ENCODE peak calls at places on chromosomes 5 and 9, in ten cellular contexts. M is memory B cell; U is mucosa of gallbladder; S is stimulated activated CD4-positive, alpha-beta T cell treated with anti-CD3 and anti-CD28 coated beads, Interleukin-15, amount 100 ng/mL, for 1 hour; H is HEK293T; Q is T-helper 1 cell; E is SHP77; F is T follicular helper cell; C is NCI-H1417; Z is Ammon's horn. K is an unnamed sample.

GRCh38 chr5:133309981-133310630 is 258.3 kb downstream of the HSPA4 start:
- DNase-seq in M (no peak), E (no peak), Z (no peak), Q (no peak), F (no peak), C (no peak), U (no peak), S (no peak), H (no peak), K (no peak)

GRCh38 chr9:841371-842209 is at the start of gene DMRT1:
- DNase-seq in H (no peak), Z (no peak), C (no peak), S (no peak), M (no peak), Q (no peak), E (no peak), U (no peak), F (no peak), K (no peak)

GRCh38 chr5:143431789-143432188 is 28.3 kb upstream of the NR3C1 start:
- DNase-seq in Z (no peak), C (no peak), U (no peak), M (no peak), F (no peak), E (no peak), Q (no peak), S (no peak), H (no peak), K (no peak)

GRCh38 chr5:172932313-172933017 is 26.8 kb upstream of the RPL26L1 start:
- DNase-seq in M (peak), Z (peak), F (peak), H (peak), Q (peak), S (peak), C (peak), E (peak), U (peak), K (peak)

GRCh38 chr9:91164724-91165520 is 196.8 kb downstream of the AUH start:
- DNase-seq in S (no peak), Q (no peak), Z (peak), C (no peak), M (no peak), U (peak), H (peak), E (peak), F (no peak), K (peak)

GRCh38 chr9:12859704-12860251 is 85.0 kb downstream of the LURAP1L start:
- DNase-seq in H (no peak), E (no peak), M (no peak), U (no peak), F (no peak), Q (no peak), Z (no peak), C (no peak), S (no peak), K (no peak)

GRCh38 chr5:36359267-36359666 is 57.6 kb upstream of the RANBP3L start:
- DNase-seq in C (no peak), E (no peak), U (no peak), Q (no peak), H (no peak), F (no peak), S (no peak), Z (no peak), M (no peak), K (no peak)

GRCh38 chr5:18281947-18282557 is 647.8 kb downstream of the TAF11L14 start:
- DNase-seq in U (no peak), H (peak), M (no peak), S (no peak), F (no peak), E (peak), C (peak), Z (peak), Q (no peak), K (no peak)

GRCh38 chr5:143498821-143499220 is 95.3 kb upstream of the NR3C1 start:
- DNase-seq in F (no peak), Q (no peak), Z (no peak), E (no peak), U (no peak), S (no peak), M (no peak), C (no peak), H (no peak), K (no peak)

GRCh38 chr9:83649080-83649479 is 26.1 kb downstream of the IDNK start:
- DNase-seq in Q (peak), F (peak), S (peak), Z (peak), M (peak), H (peak), C (peak), U (peak), E (peak), K (peak)

GRCh38 chr5:149371296-149371962 is 7.7 kb downstream of the IL17B start:
- DNase-seq in Z (peak), M (peak), E (peak), U (peak), Q (peak), F (peak), H (peak), C (peak), S (peak), K (peak)

GRCh38 chr5:138339086-138339456 is 1.0 kb downstream of the FAM53C start:
- DNase-seq in E (no peak), C (no peak), M (no peak), Z (peak), S (no peak), U (no peak), H (no peak), Q (no peak), F (no peak), K (no peak)

GRCh38 chr9:107144475-107144874 is 138.6 kb upstream of the RAD23B start:
- DNase-seq in S (no peak), F (no peak), H (no peak), E (no peak), Q (no peak), U (no peak), Z (no peak), C (peak), M (no peak), K (no peak)

GRCh38 chr5:65151632-65152031 is 330.1 kb downstream of the ADAMTS6 start:
- DNase-seq in H (no peak), C (no peak), Z (no peak), S (no peak), M (no peak), E (no peak), U (no peak), F (no peak), Q (no peak), K (no peak)

GRCh38 chr5:148791696-148792095 is 34.7 kb upstream of the ADRB2 start:
- DNase-seq in S (no peak), U (no peak), M (no peak), H (no peak), F (no peak), E (no peak), Q (no peak), C (no peak), Z (no peak), K (no peak)

GRCh38 chr5:10511741-10512640 is 51.9 kb upstream of the ANKRD33B start:
- DNase-seq in F (no peak), U (no peak), Q (no peak), H (no peak), Z (no peak), S (no peak), M (no peak), E (no peak), C (no peak), K (no peak)

GRCh38 chr9:129253820-129254381 is 75.8 kb upstream of the IER5L start:
- DNase-seq in E (no peak), U (no peak), C (no peak), S (no peak), F (no peak), H (no peak), M (no peak), Q (no peak), Z (peak), K (no peak)

K was measured in effector memory CD8-positive, alpha-beta T cell.